ENCODE peak calls at places on chromosomes 12 and 14, in five cellular contexts. M is GM23248, J is astrocyte, B is SK-N-SH, F is neuronal stem cell. C is an unnamed sample. For H3K4me1, the result is how much of the 10 kb centered on the place peaks cover.

GRCh38 chr14:66403183-66403582 is 83.0 kb upstream of the CCDC196 start:
- DNase-seq in J (peak), B (no peak), M (peak), F (no peak), C (peak)

GRCh38 chr14:64764641-64765520 is 60.7 kb downstream of the PLEKHG3 start:
- DNase-seq in B (peak), J (peak), M (peak), F (peak), C (peak)

GRCh38 chr12:13002301-13003097 is 2.4 kb upstream of the HEBP1 start:
- DNase-seq in B (no peak), M (peak), F (no peak), J (no peak), C (no peak)

GRCh38 chr14:72961579-72962335 is 35.5 kb downstream of the DCAF4 start:
- DNase-seq in J (peak), F (no peak), M (peak), B (no peak), C (peak)

GRCh38 chr12:4960030-4960429 is 50.3 kb downstream of the KCNA1 start:
- DNase-seq in F (no peak), J (no peak), M (no peak), B (no peak), C (no peak)

GRCh38 chr14:22395803-22396202 is 193.2 kb downstream of the DAD1 start:
- DNase-seq in J (no peak), M (no peak), F (no peak), B (no peak), C (no peak)

GRCh38 chr14:101357038-101357437 is 204.3 kb upstream of the DIO3 start:
- DNase-seq in F (no peak), M (no peak), J (no peak), B (no peak), C (no peak)

GRCh38 chr14:88791629-88792571 is 853 bp downstream of the EML5 start:
- DNase-seq in M (peak), J (no peak), F (peak), B (peak), C (peak)

GRCh38 chr14:22071001-22071400 is 397.4 kb upstream of the OR4E1 start:
- DNase-seq in B (no peak), M (no peak), J (no peak), F (no peak), C (no peak)

GRCh38 chr12:10607885-10608458 is 5.4 kb downstream of the MAGOHB start:
- DNase-seq in J (no peak), B (peak), M (peak), F (no peak), C (peak)

DNA sequence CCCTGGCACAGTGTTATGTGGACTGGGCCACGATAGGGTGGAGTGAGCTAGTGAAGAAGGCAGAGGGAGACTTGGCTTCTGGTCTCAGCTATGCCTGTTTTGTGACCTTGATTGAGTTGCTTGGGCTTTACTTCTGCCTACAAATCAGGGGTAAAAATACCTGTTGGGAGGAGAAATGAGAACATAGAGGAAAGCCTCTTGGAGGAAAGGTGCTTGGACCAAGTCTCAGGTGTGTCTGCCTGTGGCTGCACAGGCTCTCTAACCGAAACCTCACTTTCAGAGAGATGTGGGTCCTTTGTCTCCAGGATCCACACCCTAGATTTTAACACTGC is 4.9 kb downstream of the SDR39U1 start:
- DNase-seq in J (no peak), M (no peak), B (no peak), F (no peak), C (no peak)
- H3K9ac ChIP-seq in J (no peak), M (no peak), B (no peak), F (no peak), C (peak)

DNA sequence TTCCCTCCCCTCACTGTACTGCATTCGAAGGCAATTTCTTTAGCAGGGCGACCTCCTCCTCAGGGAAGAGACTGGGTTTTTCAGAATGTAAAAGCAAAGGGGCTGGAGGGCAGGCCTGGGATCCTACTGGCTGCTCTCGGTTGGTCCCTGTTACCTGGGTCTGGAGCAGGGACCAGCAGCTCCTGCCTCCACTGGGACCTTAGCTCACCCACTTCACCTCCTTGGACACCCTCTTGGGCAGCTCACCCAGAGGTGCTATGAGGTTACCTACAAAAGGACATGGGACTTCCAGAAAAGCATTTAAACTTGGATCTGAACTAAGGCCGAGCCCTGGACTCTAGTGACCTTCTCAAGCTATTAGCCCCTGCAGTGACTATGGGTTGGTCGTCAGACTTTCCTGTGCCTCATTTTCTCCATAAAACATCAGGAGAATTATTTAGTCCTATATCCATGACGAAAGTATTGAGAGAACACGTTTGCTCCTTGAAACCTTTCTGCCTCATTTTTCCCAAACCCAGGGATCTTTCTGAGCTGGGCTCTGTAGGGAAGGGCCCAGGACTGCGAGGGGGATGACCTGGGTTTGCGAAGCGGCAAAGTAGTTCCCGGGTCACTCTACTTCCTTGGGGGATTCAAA is 65.0 kb downstream of the FBXL14 start:
- DNase-seq in F (no peak), M (peak), J (no peak), B (no peak), C (no peak)
- H3K4me3 ChIP-seq in F (no peak), M (peak), J (peak), B (peak), C (peak)

GRCh38 chr14:95536036-95536577 is 1.3 kb downstream of the GLRX5 start:
- DNase-seq in B (no peak), J (no peak), F (no peak), M (no peak), C (no peak)
- H3K4me1 ChIP-seq in B (under half), J (under half), F (under half), M (under half), C (half or more)

GRCh38 chr12:53378705-53379388 is 1.1 kb upstream of the SP1 start:
- DNase-seq in F (no peak), M (no peak), J (no peak), B (no peak), C (no peak)
- H3K9ac ChIP-seq in F (peak), M (peak), J (peak), B (peak), C (peak)

GRCh38 chr14:102508410-102508773 is 1.2 kb downstream of the ANKRD9 start:
- DNase-seq in M (no peak), B (no peak), J (no peak), F (no peak), C (no peak)
- H3K4me3 ChIP-seq in M (no peak), B (peak), J (peak), F (peak), C (peak)

DNA sequence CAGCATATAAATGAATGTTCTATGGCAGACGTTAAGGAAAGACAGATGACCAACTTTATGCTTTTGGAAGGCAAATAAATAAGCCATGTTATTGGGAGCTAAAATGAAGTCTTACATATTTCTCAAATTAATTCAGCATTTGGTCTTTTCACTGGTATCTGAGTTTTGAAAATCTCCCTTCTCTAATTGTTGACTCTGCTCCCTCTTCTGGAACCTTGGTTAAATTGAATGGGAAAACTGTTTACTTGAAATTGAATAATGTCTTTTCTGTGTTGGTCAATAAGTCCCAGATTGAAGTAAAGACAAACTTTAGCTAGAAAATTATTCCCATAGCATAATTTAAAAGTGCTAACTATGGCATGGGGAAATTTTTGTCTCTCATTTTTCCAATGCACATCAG is 38.7 kb downstream of the LGR5 start:
- DNase-seq in M (no peak), F (no peak), B (no peak), J (no peak), C (peak)
- H3K4me1 ChIP-seq in M (under half), F (under half), B (under half), J (under half), C (under half)

GRCh38 chr14:43790681-43791080 is 716.4 kb downstream of the FSCB start:
- DNase-seq in F (no peak), M (no peak), B (no peak), J (no peak), C (no peak)
- H3K9ac ChIP-seq in F (no peak), M (no peak), B (no peak), J (no peak), C (no peak)

DNA sequence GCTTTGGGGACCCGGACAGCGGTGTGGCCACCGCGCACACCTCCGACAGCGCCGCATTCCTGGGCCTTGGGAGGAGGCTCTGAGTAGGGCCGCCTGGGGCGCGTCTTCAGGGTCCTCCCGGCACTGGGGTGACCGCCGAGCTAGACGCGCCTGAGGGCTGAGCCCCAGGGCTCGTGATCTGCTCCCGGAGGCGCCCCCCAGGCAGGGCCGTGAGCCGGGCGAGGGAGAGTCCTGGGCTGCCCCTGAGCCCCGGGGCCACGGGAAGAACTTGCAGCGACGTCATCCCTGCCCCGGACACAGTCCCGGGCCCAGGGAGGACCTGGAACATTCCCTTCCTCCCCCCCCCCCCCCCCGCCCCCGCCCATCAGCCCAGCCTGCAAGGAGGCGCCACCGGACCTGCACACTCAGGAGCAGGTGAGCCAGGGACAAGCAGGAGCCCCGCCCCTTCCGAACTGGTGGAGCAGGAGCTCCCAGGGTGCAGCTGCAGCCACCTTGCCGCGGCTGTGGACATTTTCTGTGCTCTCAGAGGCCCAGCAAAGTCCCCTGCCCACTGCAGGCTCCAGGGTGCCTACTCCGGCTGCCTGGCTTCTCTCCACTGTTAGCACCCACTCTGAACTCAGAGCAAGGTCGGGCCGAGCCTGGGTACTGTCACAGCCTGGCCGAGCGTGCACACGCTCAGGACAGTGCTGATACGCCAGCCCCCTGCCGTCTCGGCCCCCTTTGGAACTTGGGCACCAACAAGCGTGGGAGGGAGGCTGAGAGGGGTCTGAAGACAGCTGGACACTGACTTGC is 50.7 kb downstream of the A2M start:
- DNase-seq in F (peak), B (peak), J (peak), M (peak), C (peak)
- H3K4me3 ChIP-seq in F (peak), B (peak), J (peak), M (peak), C (peak)

C was measured in adipocyte.